ENCODE peak calls at places on chromosomes 3 and 15, in four cellular contexts. U, X, A and L are unnamed samples.

GRCh38 chr3:193732391-193732790 is 139.4 kb downstream of the OPA1 start:
- DNase-seq in U (no peak), X (peak; percentile 91), A (no peak), L (peak; percentile 57)

GRCh38 chr3:66572938-66573710 is 72.3 kb upstream of the LRIG1 start:
- DNase-seq in U (no peak), X (no peak), A (no peak), L (no peak)

GRCh38 chr15:63597033-63597790 is at the start of gene FBXL22:
- DNase-seq in U (no peak), X (peak; percentile 84), A (no peak), L (no peak)

GRCh38 chr3:8595252-8595934 is 49.2 kb downstream of the SSUH2 start:
- DNase-seq in U (peak; percentile 21), X (no peak), A (no peak), L (no peak)

GRCh38 chr3:12097972-12098371 is 60.7 kb downstream of the TIMP4 start:
- DNase-seq in U (no peak), X (no peak), A (no peak), L (no peak)

GRCh38 chr3:125125822-125126245 is 70.0 kb upstream of the HEG1 start:
- DNase-seq in U (no peak), X (peak; percentile 95), A (no peak), L (no peak)

GRCh38 chr3:187750041-187750512 is 4.8 kb upstream of the BCL6 start:
- DNase-seq in U (peak; percentile 16), X (peak; percentile 42), A (no peak), L (peak; percentile 66)

GRCh38 chr3:141150431-141150830 is 81.2 kb upstream of the PXYLP1 start:
- DNase-seq in U (no peak), X (no peak), A (no peak), L (no peak)

GRCh38 chr15:31552482-31553099 is 226.0 kb downstream of the KLF13 start:
- DNase-seq in U (no peak), X (peak; percentile 24), A (no peak), L (no peak)

GRCh38 chr3:176274161-176274560 is 923.1 kb downstream of the TBL1XR1 start:
- DNase-seq in U (no peak), X (no peak), A (no peak), L (no peak)

GRCh38 chr3:161295325-161295724 is 74.2 kb downstream of the NMD3 start:
- DNase-seq in U (no peak), X (no peak), A (no peak), L (no peak)

GRCh38 chr3:129314757-129315385 is 36.2 kb downstream of the HMCES start:
- DNase-seq in U (peak; percentile 83), X (peak; percentile 83), A (peak; percentile 24), L (peak; percentile 73)

GRCh38 chr3:125051715-125052581 is 3.8 kb downstream of the HEG1 start:
- DNase-seq in U (peak; percentile 69), X (peak; percentile 91), A (peak; percentile 57), L (no peak)

GRCh38 chr3:112676659-112677234 is 35.8 kb upstream of the CCDC80 start:
- DNase-seq in U (peak; percentile 59), X (peak; percentile 99), A (peak; percentile 15), L (peak; percentile 74)

GRCh38 chr3:25572919-25573385 is 91.8 kb downstream of the TOP2B start:
- DNase-seq in U (no peak), X (peak; percentile 50), A (no peak), L (no peak)

GRCh38 chr3:139280027-139280671 is 63.7 kb upstream of the MRPS22 start:
- DNase-seq in U (no peak), X (no peak), A (no peak), L (no peak)

GRCh38 chr3:164806188-164806587 is 272.1 kb downstream of the SI start:
- DNase-seq in U (no peak), X (no peak), A (no peak), L (no peak)

GRCh38 chr3:66428733-66429132 is 72.1 kb downstream of the LRIG1 start:
- DNase-seq in U (peak; percentile 74), X (peak; percentile 100), A (no peak), L (peak; percentile 85)

GRCh38 chr3:138389841-138390581 is 41.6 kb downstream of the MRAS start:
- DNase-seq in U (peak; percentile 53), X (peak; percentile 94), A (no peak), L (peak; percentile 74)

GRCh38 chr3:134214239-134214638 is 36.4 kb downstream of the RYK start:
- DNase-seq in U (no peak), X (no peak), A (no peak), L (no peak)

GRCh38 chr3:172836390-172836997 is 86.0 kb downstream of the ECT2 start:
- DNase-seq in U (no peak), X (peak; percentile 34), A (no peak), L (peak; percentile 60)

GRCh38 chr3:147118611-147119010 is 287.7 kb downstream of the ZIC4 start:
- DNase-seq in U (no peak), X (no peak), A (no peak), L (no peak)

GRCh38 chr15:36970522-36970921 is 129.8 kb downstream of the MEIS2 start:
- DNase-seq in U (no peak), X (no peak), A (no peak), L (no peak)

GRCh38 chr3:37945803-37946530 is 44.6 kb upstream of the VILL start:
- DNase-seq in U (no peak), X (peak; percentile 67), A (no peak), L (peak; percentile 18)

GRCh38 chr15:60006203-60006782 is 2.2 kb downstream of the FOXB1 start:
- DNase-seq in U (no peak), X (peak; percentile 2), A (no peak), L (no peak)

GRCh38 chr3:31165399-31165860 is 271.0 kb upstream of the GADL1 start:
- DNase-seq in U (no peak), X (peak; percentile 11), A (no peak), L (no peak)

GRCh38 chr3:32224047-32224446 is 14.4 kb upstream of the CMTM8 start:
- DNase-seq in U (no peak), X (no peak), A (no peak), L (no peak)
- H3K9me3 ChIP-seq in U (peaks cover 7% of the 10 kb centered on the region), X (peaks cover 3% of the 10 kb centered on the region), A (no peaks in the 10 kb centered on the region), L (peaks cover 15% of the 10 kb centered on the region)

DNA sequence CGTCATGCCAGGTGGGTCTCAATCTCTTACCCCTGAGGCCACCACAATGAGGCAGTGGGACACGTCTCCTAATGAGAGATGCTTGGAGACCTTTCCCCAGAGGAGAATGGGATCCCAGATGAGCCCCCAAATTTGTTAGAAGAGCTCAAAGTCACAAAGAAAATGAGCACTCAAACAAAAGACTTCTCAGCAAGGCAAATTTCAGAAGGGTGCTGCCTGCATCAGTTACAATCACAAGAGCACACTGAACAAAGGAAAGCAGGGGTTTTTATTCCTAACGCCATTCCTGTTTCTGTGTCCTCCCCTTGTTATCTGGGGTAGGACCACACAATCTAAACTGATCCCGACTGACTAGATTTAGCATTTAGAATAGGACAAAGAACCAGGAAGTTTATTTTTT is 50.1 kb downstream of the DLG1 start:
- DNase-seq in U (no peak), X (no peak), A (no peak), L (peak; percentile 13)
- H3K9me3 ChIP-seq in U (peaks cover 27% of the 10 kb centered on the region), X (peaks cover 26% of the 10 kb centered on the region), A (peaks cover 11% of the 10 kb centered on the region), L (peaks cover 37% of the 10 kb centered on the region)

DNA sequence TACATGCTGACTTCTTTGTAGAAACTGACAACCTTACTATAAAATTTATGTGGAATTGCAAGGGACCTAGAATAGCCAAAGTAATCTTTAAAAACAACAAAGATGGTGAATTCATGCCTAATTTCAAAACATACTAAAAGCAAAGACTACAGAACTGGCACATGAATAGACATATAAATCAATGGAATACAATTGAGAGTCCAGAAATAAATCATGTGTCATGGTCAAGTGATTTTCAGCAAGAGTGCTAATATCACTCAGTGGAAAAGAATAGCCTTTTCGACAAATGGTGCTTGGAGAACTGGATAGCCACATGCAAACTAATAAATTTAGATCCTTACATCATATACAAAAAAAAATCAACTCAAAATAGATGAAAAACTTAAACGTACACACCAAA is 8.7 kb downstream of the IMPG2 start:
- DNase-seq in U (no peak), X (no peak), A (no peak), L (no peak)
- H3K9me3 ChIP-seq in U (peaks cover 7% of the 10 kb centered on the region), X (peaks cover 12% of the 10 kb centered on the region), A (no peaks in the 10 kb centered on the region), L (peaks cover 10% of the 10 kb centered on the region)

DNA sequence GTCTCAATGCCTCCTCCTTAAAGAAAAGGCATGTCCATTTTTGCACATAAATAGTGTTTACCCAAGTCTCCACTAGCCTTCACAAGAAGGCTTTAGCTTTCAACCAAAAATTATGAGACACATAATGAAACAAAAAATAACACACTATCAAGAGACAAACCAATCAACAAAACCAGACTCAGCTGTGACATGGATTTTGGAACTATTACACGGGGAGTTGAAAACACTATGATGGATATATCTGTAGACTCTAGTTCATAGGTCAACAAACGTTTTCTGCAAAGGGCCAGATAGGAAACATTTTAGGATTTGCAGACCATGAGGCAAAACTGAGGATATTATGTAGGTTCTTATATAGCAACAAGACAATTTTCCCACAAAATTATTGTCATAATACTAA is 24.9 kb downstream of the MYL3 start:
- DNase-seq in U (no peak), X (no peak), A (no peak), L (no peak)
- H3K9me3 ChIP-seq in U (peaks cover 15% of the 10 kb centered on the region), X (peaks cover 13% of the 10 kb centered on the region), A (peaks cover 3% of the 10 kb centered on the region), L (peaks cover 25% of the 10 kb centered on the region)

GRCh38 chr15:28184166-28184565 is 85.1 kb upstream of the OCA2 start:
- DNase-seq in U (no peak), X (peak; percentile 28), A (no peak), L (no peak)

GRCh38 chr15:28181386-28181785 is 82.3 kb upstream of the OCA2 start:
- DNase-seq in U (no peak), X (no peak), A (no peak), L (no peak)

GRCh38 chr15:28179270-28179669 is 80.2 kb upstream of the OCA2 start:
- DNase-seq in U (no peak), X (no peak), A (no peak), L (no peak)

GRCh38 chr15:28182731-28183130 is 83.6 kb upstream of the OCA2 start:
- DNase-seq in U (no peak), X (no peak), A (no peak), L (no peak)

DNA sequence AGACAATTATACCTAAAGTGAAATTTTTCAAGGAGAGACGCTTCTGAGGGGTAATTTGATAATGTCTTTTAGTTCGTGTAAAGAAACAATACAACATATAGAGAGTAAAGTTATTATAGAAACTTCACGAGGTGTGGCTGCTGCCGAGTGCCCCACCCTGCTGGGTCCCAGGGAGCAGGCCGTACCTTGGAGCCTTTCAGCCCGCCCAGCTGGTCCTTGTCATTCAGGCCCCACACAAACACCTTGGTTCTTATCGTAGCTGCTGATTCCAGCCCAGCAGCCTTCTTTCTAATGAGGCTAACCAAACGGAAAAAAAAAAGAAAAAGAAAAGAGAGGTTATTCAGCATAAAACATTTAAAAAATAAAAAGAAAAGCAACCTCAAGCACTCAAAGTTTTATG is 83.1 kb upstream of the OCA2 start:
- DNase-seq in U (no peak), X (no peak), A (no peak), L (no peak)
- H3K9me3 ChIP-seq in U (no peaks in the 10 kb centered on the region), X (no peaks in the 10 kb centered on the region), A (no peaks in the 10 kb centered on the region), L (no peaks in the 10 kb centered on the region)

DNA sequence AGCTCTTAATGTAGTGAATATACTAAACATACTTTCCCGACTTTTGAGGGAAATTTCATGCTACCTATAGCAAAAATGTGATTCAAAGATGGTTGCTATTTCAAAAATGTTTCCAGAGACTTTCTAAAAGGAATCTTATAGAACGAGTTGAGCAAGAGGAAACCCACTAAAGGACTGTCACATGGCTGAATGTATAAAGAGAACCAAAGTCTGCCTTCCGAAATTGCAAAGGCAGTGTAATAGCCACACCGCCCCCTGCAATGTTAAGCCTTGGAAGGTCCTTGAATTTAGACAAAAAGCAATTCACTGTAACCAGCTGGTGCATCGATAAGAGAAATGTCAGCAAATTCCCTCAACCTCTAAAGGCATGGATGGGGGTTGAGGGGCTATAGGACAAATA is 142.8 kb downstream of the CHL1 start:
- DNase-seq in U (no peak), X (no peak), A (no peak), L (no peak)
- H3K9me3 ChIP-seq in U (no peaks in the 10 kb centered on the region), X (no peaks in the 10 kb centered on the region), A (no peaks in the 10 kb centered on the region), L (no peaks in the 10 kb centered on the region)